ENCODE peak calls at places on chromosomes 4 and X, in five cellular contexts. O is activated B cell treated with CpG ODN at 0.5 μM for 24 hours; T is stimulated activated CD8-positive, alpha-beta memory T cell treated with anti-CD3 and anti-CD28 coated beads, Interleukin-4, amount 100 ng/mL, for 1 hour; W is neural progenitor cell; D is astrocyte of the hippocampus. F is an unnamed sample.
A peak's percentile ranks its signal among the peaks of the same experiment; 100 is the strongest.

GRCh38 chrX:107565916-107566602 is 62.3 kb upstream of the PRPS1 start:
- DNase-seq in O (no peak), T (no peak), W (peak; percentile 85), D (peak; percentile 89), F (peak; percentile 90)

GRCh38 chrX:115233497-115234219 is at the start of gene LRCH2:
- DNase-seq in O (no peak), T (no peak), W (peak; percentile 86), D (peak; percentile 75), F (peak; percentile 82)

GRCh38 chr4:37471971-37472370 is 214.2 kb downstream of the RELL1 start:
- DNase-seq in O (no peak), T (no peak), W (no peak), D (no peak), F (no peak)

GRCh38 chr4:145195167-145195952 is 15.0 kb upstream of the OTUD4 start:
- DNase-seq in O (no peak), T (no peak), W (no peak), D (no peak), F (no peak)

GRCh38 chrX:150848914-150849365 is 49.5 kb downstream of the CD99L2 start:
- DNase-seq in O (no peak), T (no peak), W (no peak), D (no peak), F (no peak)

GRCh38 chrX:120463241-120463640 is 5.9 kb downstream of the LAMP2 start:
- DNase-seq in O (no peak), T (no peak), W (no peak), D (peak; percentile 41), F (no peak)

GRCh38 chr4:55512922-55513571 is 33.7 kb downstream of the CLOCK start:
- DNase-seq in O (no peak), T (no peak), W (no peak), D (no peak), F (no peak)

GRCh38 chr4:184911310-184911709 is 85.5 kb upstream of the ACSL1 start:
- DNase-seq in O (no peak), T (no peak), W (no peak), D (peak; percentile 65), F (no peak)

GRCh38 chr4:820230-821172 is 5.4 kb downstream of the CPLX1 start:
- DNase-seq in O (no peak), T (no peak), W (no peak), D (no peak), F (peak; percentile 30)

GRCh38 chr4:24321151-24321550 is 263.2 kb downstream of the DHX15 start:
- DNase-seq in O (no peak), T (no peak), W (no peak), D (peak; percentile 68), F (no peak)

GRCh38 chr4:11328401-11328800 is 100.3 kb downstream of the HS3ST1 start:
- DNase-seq in O (no peak), T (no peak), W (no peak), D (no peak), F (no peak)

GRCh38 chr4:40749717-40750460 is at the start of gene NSUN7:
- DNase-seq in O (peak; percentile 49), T (no peak), W (peak; percentile 89), D (peak; percentile 82), F (peak; percentile 97)

GRCh38 chr4:184807797-184808718 is 17.7 kb downstream of the ACSL1 start:
- DNase-seq in O (no peak), T (no peak), W (peak; percentile 95), D (peak; percentile 83), F (peak; percentile 83)

GRCh38 chr4:70787496-70787895 is 52.2 kb downstream of the GRSF1 start:
- DNase-seq in O (no peak), T (no peak), W (no peak), D (no peak), F (no peak)

GRCh38 chrX:105211051-105211575 is 9.4 kb downstream of the TEX13A start:
- DNase-seq in O (no peak), T (no peak), W (no peak), D (no peak), F (no peak)

GRCh38 chr4:16667464-16667863 is 231.0 kb downstream of the LDB2 start:
- DNase-seq in O (no peak), T (no peak), W (no peak), D (peak; percentile 83), F (no peak)

GRCh38 chrX:119655125-119655524 is 37.8 kb downstream of the SEPTIN6 start:
- DNase-seq in O (no peak), T (no peak), W (no peak), D (peak; percentile 77), F (no peak)

GRCh38 chrX:3585719-3586118 is 127.7 kb downstream of the PRKX start:
- DNase-seq in O (no peak), T (no peak), W (no peak), D (no peak), F (no peak)

GRCh38 chrX:65591206-65591605 is 56.6 kb upstream of the LAS1L start:
- DNase-seq in O (no peak), T (no peak), W (no peak), D (no peak), F (no peak)

GRCh38 chr4:135492439-135492838 is 1290.8 kb upstream of the PABPC4L start:
- DNase-seq in O (no peak), T (no peak), W (no peak), D (no peak), F (no peak)

F was measured in endodermal cell.